ENCODE peak calls at places on chromosomes 12 and 14, in six cellular contexts. One of them, this sample, is unnamed.

GRCh38 chr12:6768385-6769002 is 2.3 kb downstream of the PTMS start:
- DNase-seq in lower leg skin: no peak
- DNase-seq in heart right ventricle: no peak
- DNase-seq in stimulated activated naive CD8-positive, alpha-beta T cell treated with anti-CD3 and anti-CD28 coated beads, Interleukin-15, Interleukin-2, amounts not matched to agents 100 U/mL and 50 U/mL, for 24 hours: no peak
- DNase-seq in stimulated activated CD8-positive, alpha-beta memory T cell treated with anti-CD3 and anti-CD28 coated beads, Interleukin-15, amount 100 ng/mL, for 48 hours: no peak
- DNase-seq in effector CD4-positive, alpha-beta T cell: no peak
- DNase-seq in this sample: no peak

GRCh38 chr12:96198970-96199369 is 4.8 kb downstream of the ELK3 start:
- DNase-seq in stimulated activated CD8-positive, alpha-beta memory T cell treated with anti-CD3 and anti-CD28 coated beads, Interleukin-15, amount 100 ng/mL, for 48 hours: no peak
- DNase-seq in lower leg skin: no peak
- DNase-seq in effector CD4-positive, alpha-beta T cell: no peak
- DNase-seq in stimulated activated naive CD8-positive, alpha-beta T cell treated with anti-CD3 and anti-CD28 coated beads, Interleukin-15, Interleukin-2, amounts not matched to agents 100 U/mL and 50 U/mL, for 24 hours: no peak
- DNase-seq in heart right ventricle: no peak
- DNase-seq in this sample: no peak

GRCh38 chr12:23472329-23472971 is 477.0 kb downstream of the SOX5 start:
- DNase-seq in lower leg skin: no peak
- DNase-seq in effector CD4-positive, alpha-beta T cell: no peak
- DNase-seq in stimulated activated naive CD8-positive, alpha-beta T cell treated with anti-CD3 and anti-CD28 coated beads, Interleukin-15, Interleukin-2, amounts not matched to agents 100 U/mL and 50 U/mL, for 24 hours: no peak
- DNase-seq in stimulated activated CD8-positive, alpha-beta memory T cell treated with anti-CD3 and anti-CD28 coated beads, Interleukin-15, amount 100 ng/mL, for 48 hours: no peak
- DNase-seq in heart right ventricle: no peak
- DNase-seq in this sample: peak

GRCh38 chr12:30988887-30989286 is 62.3 kb downstream of the TSPAN11 start:
- DNase-seq in stimulated activated naive CD8-positive, alpha-beta T cell treated with anti-CD3 and anti-CD28 coated beads, Interleukin-15, Interleukin-2, amounts not matched to agents 100 U/mL and 50 U/mL, for 24 hours: no peak
- DNase-seq in heart right ventricle: no peak
- DNase-seq in effector CD4-positive, alpha-beta T cell: no peak
- DNase-seq in lower leg skin: no peak
- DNase-seq in stimulated activated CD8-positive, alpha-beta memory T cell treated with anti-CD3 and anti-CD28 coated beads, Interleukin-15, amount 100 ng/mL, for 48 hours: no peak
- DNase-seq in this sample: no peak

GRCh38 chr12:50271724-50272247 is 11.5 kb downstream of the LIMA1 start:
- DNase-seq in stimulated activated naive CD8-positive, alpha-beta T cell treated with anti-CD3 and anti-CD28 coated beads, Interleukin-15, Interleukin-2, amounts not matched to agents 100 U/mL and 50 U/mL, for 24 hours: no peak
- DNase-seq in effector CD4-positive, alpha-beta T cell: no peak
- DNase-seq in lower leg skin: no peak
- DNase-seq in heart right ventricle: no peak
- DNase-seq in stimulated activated CD8-positive, alpha-beta memory T cell treated with anti-CD3 and anti-CD28 coated beads, Interleukin-15, amount 100 ng/mL, for 48 hours: no peak
- DNase-seq in this sample: no peak

GRCh38 chr12:99806304-99806703 is 158.8 kb downstream of the GARIN6 start:
- DNase-seq in stimulated activated naive CD8-positive, alpha-beta T cell treated with anti-CD3 and anti-CD28 coated beads, Interleukin-15, Interleukin-2, amounts not matched to agents 100 U/mL and 50 U/mL, for 24 hours: no peak
- DNase-seq in lower leg skin: no peak
- DNase-seq in heart right ventricle: no peak
- DNase-seq in stimulated activated CD8-positive, alpha-beta memory T cell treated with anti-CD3 and anti-CD28 coated beads, Interleukin-15, amount 100 ng/mL, for 48 hours: no peak
- DNase-seq in effector CD4-positive, alpha-beta T cell: no peak
- DNase-seq in this sample: no peak

GRCh38 chr12:59088673-59089072 is 168.4 kb upstream of the LRIG3 start:
- DNase-seq in heart right ventricle: no peak
- DNase-seq in stimulated activated CD8-positive, alpha-beta memory T cell treated with anti-CD3 and anti-CD28 coated beads, Interleukin-15, amount 100 ng/mL, for 48 hours: no peak
- DNase-seq in effector CD4-positive, alpha-beta T cell: no peak
- DNase-seq in lower leg skin: no peak
- DNase-seq in stimulated activated naive CD8-positive, alpha-beta T cell treated with anti-CD3 and anti-CD28 coated beads, Interleukin-15, Interleukin-2, amounts not matched to agents 100 U/mL and 50 U/mL, for 24 hours: no peak
- DNase-seq in this sample: no peak

GRCh38 chr12:14630793-14631192 is 63.1 kb upstream of the PLBD1 start:
- DNase-seq in effector CD4-positive, alpha-beta T cell: no peak
- DNase-seq in stimulated activated CD8-positive, alpha-beta memory T cell treated with anti-CD3 and anti-CD28 coated beads, Interleukin-15, amount 100 ng/mL, for 48 hours: no peak
- DNase-seq in lower leg skin: no peak
- DNase-seq in heart right ventricle: no peak
- DNase-seq in stimulated activated naive CD8-positive, alpha-beta T cell treated with anti-CD3 and anti-CD28 coated beads, Interleukin-15, Interleukin-2, amounts not matched to agents 100 U/mL and 50 U/mL, for 24 hours: no peak
- DNase-seq in this sample: no peak

GRCh38 chr12:24664151-24664550 is 284.8 kb downstream of the BCAT1 start:
- DNase-seq in effector CD4-positive, alpha-beta T cell: no peak
- DNase-seq in lower leg skin: no peak
- DNase-seq in heart right ventricle: no peak
- DNase-seq in stimulated activated naive CD8-positive, alpha-beta T cell treated with anti-CD3 and anti-CD28 coated beads, Interleukin-15, Interleukin-2, amounts not matched to agents 100 U/mL and 50 U/mL, for 24 hours: no peak
- DNase-seq in stimulated activated CD8-positive, alpha-beta memory T cell treated with anti-CD3 and anti-CD28 coated beads, Interleukin-15, amount 100 ng/mL, for 48 hours: no peak
- DNase-seq in this sample: no peak

GRCh38 chr14:35855886-35856481 is 29.8 kb downstream of the BRMS1L start:
- DNase-seq in heart right ventricle: no peak
- DNase-seq in lower leg skin: no peak
- DNase-seq in stimulated activated naive CD8-positive, alpha-beta T cell treated with anti-CD3 and anti-CD28 coated beads, Interleukin-15, Interleukin-2, amounts not matched to agents 100 U/mL and 50 U/mL, for 24 hours: no peak
- DNase-seq in stimulated activated CD8-positive, alpha-beta memory T cell treated with anti-CD3 and anti-CD28 coated beads, Interleukin-15, amount 100 ng/mL, for 48 hours: no peak
- DNase-seq in effector CD4-positive, alpha-beta T cell: no peak
- DNase-seq in this sample: no peak

GRCh38 chr12:124848621-124849380 is 14.9 kb downstream of the SCARB1 start:
- DNase-seq in stimulated activated CD8-positive, alpha-beta memory T cell treated with anti-CD3 and anti-CD28 coated beads, Interleukin-15, amount 100 ng/mL, for 48 hours: no peak
- DNase-seq in effector CD4-positive, alpha-beta T cell: no peak
- DNase-seq in lower leg skin: no peak
- DNase-seq in stimulated activated naive CD8-positive, alpha-beta T cell treated with anti-CD3 and anti-CD28 coated beads, Interleukin-15, Interleukin-2, amounts not matched to agents 100 U/mL and 50 U/mL, for 24 hours: no peak
- DNase-seq in heart right ventricle: no peak
- DNase-seq in this sample: no peak

GRCh38 chr14:93183596-93184317 is 940 bp downstream of the MOAP1 start:
- DNase-seq in effector CD4-positive, alpha-beta T cell: no peak
- DNase-seq in stimulated activated naive CD8-positive, alpha-beta T cell treated with anti-CD3 and anti-CD28 coated beads, Interleukin-15, Interleukin-2, amounts not matched to agents 100 U/mL and 50 U/mL, for 24 hours: no peak
- DNase-seq in stimulated activated CD8-positive, alpha-beta memory T cell treated with anti-CD3 and anti-CD28 coated beads, Interleukin-15, amount 100 ng/mL, for 48 hours: no peak
- DNase-seq in heart right ventricle: no peak
- DNase-seq in lower leg skin: peak
- DNase-seq in this sample: peak

GRCh38 chr14:95597784-95598204 is 62.9 kb downstream of the GLRX5 start:
- DNase-seq in stimulated activated naive CD8-positive, alpha-beta T cell treated with anti-CD3 and anti-CD28 coated beads, Interleukin-15, Interleukin-2, amounts not matched to agents 100 U/mL and 50 U/mL, for 24 hours: peak
- DNase-seq in lower leg skin: no peak
- DNase-seq in effector CD4-positive, alpha-beta T cell: no peak
- DNase-seq in heart right ventricle: no peak
- DNase-seq in stimulated activated CD8-positive, alpha-beta memory T cell treated with anti-CD3 and anti-CD28 coated beads, Interleukin-15, amount 100 ng/mL, for 48 hours: no peak
- DNase-seq in this sample: no peak

GRCh38 chr12:109989380-109989779 is 6.8 kb downstream of the GIT2 start:
- DNase-seq in lower leg skin: no peak
- DNase-seq in stimulated activated CD8-positive, alpha-beta memory T cell treated with anti-CD3 and anti-CD28 coated beads, Interleukin-15, amount 100 ng/mL, for 48 hours: no peak
- DNase-seq in effector CD4-positive, alpha-beta T cell: no peak
- DNase-seq in heart right ventricle: no peak
- DNase-seq in stimulated activated naive CD8-positive, alpha-beta T cell treated with anti-CD3 and anti-CD28 coated beads, Interleukin-15, Interleukin-2, amounts not matched to agents 100 U/mL and 50 U/mL, for 24 hours: no peak
- DNase-seq in this sample: no peak

GRCh38 chr12:38543151-38543550 is 226.6 kb downstream of the ALG10B start:
- DNase-seq in stimulated activated naive CD8-positive, alpha-beta T cell treated with anti-CD3 and anti-CD28 coated beads, Interleukin-15, Interleukin-2, amounts not matched to agents 100 U/mL and 50 U/mL, for 24 hours: no peak
- DNase-seq in lower leg skin: no peak
- DNase-seq in heart right ventricle: no peak
- DNase-seq in stimulated activated CD8-positive, alpha-beta memory T cell treated with anti-CD3 and anti-CD28 coated beads, Interleukin-15, amount 100 ng/mL, for 48 hours: no peak
- DNase-seq in effector CD4-positive, alpha-beta T cell: no peak
- DNase-seq in this sample: peak

GRCh38 chr12:124464062-124464461 is 103.3 kb downstream of the NCOR2 start:
- DNase-seq in heart right ventricle: no peak
- DNase-seq in lower leg skin: no peak
- DNase-seq in stimulated activated CD8-positive, alpha-beta memory T cell treated with anti-CD3 and anti-CD28 coated beads, Interleukin-15, amount 100 ng/mL, for 48 hours: no peak
- DNase-seq in effector CD4-positive, alpha-beta T cell: no peak
- DNase-seq in stimulated activated naive CD8-positive, alpha-beta T cell treated with anti-CD3 and anti-CD28 coated beads, Interleukin-15, Interleukin-2, amounts not matched to agents 100 U/mL and 50 U/mL, for 24 hours: no peak
- DNase-seq in this sample: no peak

GRCh38 chr12:54701940-54702592 is 53.9 kb upstream of the DCD start:
- DNase-seq in effector CD4-positive, alpha-beta T cell: peak
- DNase-seq in stimulated activated CD8-positive, alpha-beta memory T cell treated with anti-CD3 and anti-CD28 coated beads, Interleukin-15, amount 100 ng/mL, for 48 hours: no peak
- DNase-seq in lower leg skin: no peak
- DNase-seq in stimulated activated naive CD8-positive, alpha-beta T cell treated with anti-CD3 and anti-CD28 coated beads, Interleukin-15, Interleukin-2, amounts not matched to agents 100 U/mL and 50 U/mL, for 24 hours: no peak
- DNase-seq in heart right ventricle: no peak
- DNase-seq in this sample: no peak

GRCh38 chr12:19525236-19525635 is 85.9 kb downstream of the AEBP2 start:
- DNase-seq in stimulated activated naive CD8-positive, alpha-beta T cell treated with anti-CD3 and anti-CD28 coated beads, Interleukin-15, Interleukin-2, amounts not matched to agents 100 U/mL and 50 U/mL, for 24 hours: no peak
- DNase-seq in effector CD4-positive, alpha-beta T cell: no peak
- DNase-seq in stimulated activated CD8-positive, alpha-beta memory T cell treated with anti-CD3 and anti-CD28 coated beads, Interleukin-15, amount 100 ng/mL, for 48 hours: no peak
- DNase-seq in lower leg skin: no peak
- DNase-seq in heart right ventricle: no peak
- DNase-seq in this sample: no peak

GRCh38 chr12:116969615-116970575 is 59.1 kb downstream of the FBXW8 start:
- DNase-seq in lower leg skin: no peak
- DNase-seq in effector CD4-positive, alpha-beta T cell: no peak
- DNase-seq in stimulated activated naive CD8-positive, alpha-beta T cell treated with anti-CD3 and anti-CD28 coated beads, Interleukin-15, Interleukin-2, amounts not matched to agents 100 U/mL and 50 U/mL, for 24 hours: no peak
- DNase-seq in stimulated activated CD8-positive, alpha-beta memory T cell treated with anti-CD3 and anti-CD28 coated beads, Interleukin-15, amount 100 ng/mL, for 48 hours: no peak
- DNase-seq in heart right ventricle: peak
- DNase-seq in this sample: no peak

GRCh38 chr14:68176687-68177086 is 357.1 kb downstream of the RAD51B start:
- DNase-seq in heart right ventricle: no peak
- DNase-seq in stimulated activated CD8-positive, alpha-beta memory T cell treated with anti-CD3 and anti-CD28 coated beads, Interleukin-15, amount 100 ng/mL, for 48 hours: no peak
- DNase-seq in effector CD4-positive, alpha-beta T cell: no peak
- DNase-seq in lower leg skin: no peak
- DNase-seq in stimulated activated naive CD8-positive, alpha-beta T cell treated with anti-CD3 and anti-CD28 coated beads, Interleukin-15, Interleukin-2, amounts not matched to agents 100 U/mL and 50 U/mL, for 24 hours: no peak
- DNase-seq in this sample: no peak

GRCh38 chr12:54765652-54766051 is 88.7 kb upstream of the MUCL1 start:
- DNase-seq in effector CD4-positive, alpha-beta T cell: no peak
- DNase-seq in lower leg skin: no peak
- DNase-seq in stimulated activated CD8-positive, alpha-beta memory T cell treated with anti-CD3 and anti-CD28 coated beads, Interleukin-15, amount 100 ng/mL, for 48 hours: no peak
- DNase-seq in stimulated activated naive CD8-positive, alpha-beta T cell treated with anti-CD3 and anti-CD28 coated beads, Interleukin-15, Interleukin-2, amounts not matched to agents 100 U/mL and 50 U/mL, for 24 hours: no peak
- DNase-seq in heart right ventricle: no peak
- DNase-seq in this sample: no peak

GRCh38 chr12:96436366-96437295 is 36.4 kb upstream of the CDK17 start:
- DNase-seq in stimulated activated naive CD8-positive, alpha-beta T cell treated with anti-CD3 and anti-CD28 coated beads, Interleukin-15, Interleukin-2, amounts not matched to agents 100 U/mL and 50 U/mL, for 24 hours: no peak
- DNase-seq in stimulated activated CD8-positive, alpha-beta memory T cell treated with anti-CD3 and anti-CD28 coated beads, Interleukin-15, amount 100 ng/mL, for 48 hours: no peak
- DNase-seq in heart right ventricle: no peak
- DNase-seq in lower leg skin: no peak
- DNase-seq in effector CD4-positive, alpha-beta T cell: no peak
- DNase-seq in this sample: no peak

GRCh38 chr12:41277019-41277770 is 89.1 kb downstream of the PDZRN4 start:
- DNase-seq in stimulated activated CD8-positive, alpha-beta memory T cell treated with anti-CD3 and anti-CD28 coated beads, Interleukin-15, amount 100 ng/mL, for 48 hours: no peak
- DNase-seq in heart right ventricle: no peak
- DNase-seq in stimulated activated naive CD8-positive, alpha-beta T cell treated with anti-CD3 and anti-CD28 coated beads, Interleukin-15, Interleukin-2, amounts not matched to agents 100 U/mL and 50 U/mL, for 24 hours: peak
- DNase-seq in lower leg skin: no peak
- DNase-seq in effector CD4-positive, alpha-beta T cell: no peak
- DNase-seq in this sample: no peak

GRCh38 chr12:563250-563781 is 99.9 kb downstream of the NINJ2 start:
- DNase-seq in lower leg skin: no peak
- DNase-seq in stimulated activated CD8-positive, alpha-beta memory T cell treated with anti-CD3 and anti-CD28 coated beads, Interleukin-15, amount 100 ng/mL, for 48 hours: peak
- DNase-seq in heart right ventricle: no peak
- DNase-seq in effector CD4-positive, alpha-beta T cell: peak
- DNase-seq in stimulated activated naive CD8-positive, alpha-beta T cell treated with anti-CD3 and anti-CD28 coated beads, Interleukin-15, Interleukin-2, amounts not matched to agents 100 U/mL and 50 U/mL, for 24 hours: peak
- DNase-seq in this sample: no peak

GRCh38 chr14:104971447-104972240 is 6.5 kb downstream of the AHNAK2 start:
- DNase-seq in heart right ventricle: no peak
- DNase-seq in stimulated activated naive CD8-positive, alpha-beta T cell treated with anti-CD3 and anti-CD28 coated beads, Interleukin-15, Interleukin-2, amounts not matched to agents 100 U/mL and 50 U/mL, for 24 hours: no peak
- DNase-seq in stimulated activated CD8-positive, alpha-beta memory T cell treated with anti-CD3 and anti-CD28 coated beads, Interleukin-15, amount 100 ng/mL, for 48 hours: no peak
- DNase-seq in effector CD4-positive, alpha-beta T cell: no peak
- DNase-seq in lower leg skin: peak
- DNase-seq in this sample: no peak

GRCh38 chr12:119780786-119781434 is 96.2 kb downstream of the CIT start:
- DNase-seq in effector CD4-positive, alpha-beta T cell: no peak
- DNase-seq in stimulated activated naive CD8-positive, alpha-beta T cell treated with anti-CD3 and anti-CD28 coated beads, Interleukin-15, Interleukin-2, amounts not matched to agents 100 U/mL and 50 U/mL, for 24 hours: no peak
- DNase-seq in lower leg skin: no peak
- DNase-seq in stimulated activated CD8-positive, alpha-beta memory T cell treated with anti-CD3 and anti-CD28 coated beads, Interleukin-15, amount 100 ng/mL, for 48 hours: no peak
- DNase-seq in heart right ventricle: peak
- DNase-seq in this sample: peak

GRCh38 chr14:103803661-103804060 is 43.7 kb downstream of the PPP1R13B start:
- DNase-seq in effector CD4-positive, alpha-beta T cell: no peak
- DNase-seq in heart right ventricle: no peak
- DNase-seq in stimulated activated CD8-positive, alpha-beta memory T cell treated with anti-CD3 and anti-CD28 coated beads, Interleukin-15, amount 100 ng/mL, for 48 hours: no peak
- DNase-seq in lower leg skin: no peak
- DNase-seq in stimulated activated naive CD8-positive, alpha-beta T cell treated with anti-CD3 and anti-CD28 coated beads, Interleukin-15, Interleukin-2, amounts not matched to agents 100 U/mL and 50 U/mL, for 24 hours: no peak
- DNase-seq in this sample: no peak

GRCh38 chr14:51595831-51596472 is 55.8 kb upstream of the FRMD6 start:
- DNase-seq in effector CD4-positive, alpha-beta T cell: no peak
- DNase-seq in heart right ventricle: no peak
- DNase-seq in stimulated activated naive CD8-positive, alpha-beta T cell treated with anti-CD3 and anti-CD28 coated beads, Interleukin-15, Interleukin-2, amounts not matched to agents 100 U/mL and 50 U/mL, for 24 hours: no peak
- DNase-seq in stimulated activated CD8-positive, alpha-beta memory T cell treated with anti-CD3 and anti-CD28 coated beads, Interleukin-15, amount 100 ng/mL, for 48 hours: no peak
- DNase-seq in lower leg skin: no peak
- DNase-seq in this sample: no peak

GRCh38 chr12:81627336-81628189 is 131.6 kb downstream of the PPFIA2 start:
- DNase-seq in stimulated activated CD8-positive, alpha-beta memory T cell treated with anti-CD3 and anti-CD28 coated beads, Interleukin-15, amount 100 ng/mL, for 48 hours: no peak
- DNase-seq in stimulated activated naive CD8-positive, alpha-beta T cell treated with anti-CD3 and anti-CD28 coated beads, Interleukin-15, Interleukin-2, amounts not matched to agents 100 U/mL and 50 U/mL, for 24 hours: no peak
- DNase-seq in lower leg skin: no peak
- DNase-seq in heart right ventricle: no peak
- DNase-seq in effector CD4-positive, alpha-beta T cell: no peak
- DNase-seq in this sample: no peak

GRCh38 chr14:74945261-74945851 is 10.0 kb downstream of the PGF start:
- DNase-seq in stimulated activated CD8-positive, alpha-beta memory T cell treated with anti-CD3 and anti-CD28 coated beads, Interleukin-15, amount 100 ng/mL, for 48 hours: no peak
- DNase-seq in heart right ventricle: no peak
- DNase-seq in stimulated activated naive CD8-positive, alpha-beta T cell treated with anti-CD3 and anti-CD28 coated beads, Interleukin-15, Interleukin-2, amounts not matched to agents 100 U/mL and 50 U/mL, for 24 hours: peak
- DNase-seq in effector CD4-positive, alpha-beta T cell: no peak
- DNase-seq in lower leg skin: no peak
- DNase-seq in this sample: no peak

GRCh38 chr12:6228535-6229223 is 28.5 kb downstream of the CD9 start:
- DNase-seq in effector CD4-positive, alpha-beta T cell: no peak
- DNase-seq in heart right ventricle: no peak
- DNase-seq in stimulated activated CD8-positive, alpha-beta memory T cell treated with anti-CD3 and anti-CD28 coated beads, Interleukin-15, amount 100 ng/mL, for 48 hours: no peak
- DNase-seq in lower leg skin: no peak
- DNase-seq in stimulated activated naive CD8-positive, alpha-beta T cell treated with anti-CD3 and anti-CD28 coated beads, Interleukin-15, Interleukin-2, amounts not matched to agents 100 U/mL and 50 U/mL, for 24 hours: no peak
- DNase-seq in this sample: no peak

GRCh38 chr14:92726135-92726932 is 22.1 kb downstream of the LGMN start:
- DNase-seq in stimulated activated CD8-positive, alpha-beta memory T cell treated with anti-CD3 and anti-CD28 coated beads, Interleukin-15, amount 100 ng/mL, for 48 hours: no peak
- DNase-seq in effector CD4-positive, alpha-beta T cell: no peak
- DNase-seq in lower leg skin: peak
- DNase-seq in stimulated activated naive CD8-positive, alpha-beta T cell treated with anti-CD3 and anti-CD28 coated beads, Interleukin-15, Interleukin-2, amounts not matched to agents 100 U/mL and 50 U/mL, for 24 hours: peak
- DNase-seq in heart right ventricle: peak
- DNase-seq in this sample: peak